ENCODE peak calls at places on chromosomes 4 and X, in four cellular contexts. One of them, this sample, is unnamed.

GRCh38 chr4:112766422-112766821 is 129.5 kb downstream of the LARP7 start:
- DNase-seq in H1: no peak
- DNase-seq in GM12878: no peak
- DNase-seq in K562: no peak
- DNase-seq in this sample: no peak

GRCh38 chr4:153427363-153428071 is 38.6 kb upstream of the TMEM131L start:
- DNase-seq in K562: no peak
- DNase-seq in H1: no peak
- DNase-seq in GM12878: no peak
- DNase-seq in this sample: no peak

GRCh38 chr4:84578540-84579409 is 4.2 kb upstream of the CDS1 start:
- DNase-seq in GM12878: no peak
- DNase-seq in K562: peak
- DNase-seq in H1: no peak
- DNase-seq in this sample: peak

GRCh38 chr4:83320548-83320947 is 14.1 kb downstream of the HPSE start:
- DNase-seq in H1: no peak
- DNase-seq in GM12878: no peak
- DNase-seq in K562: no peak
- DNase-seq in this sample: no peak

GRCh38 chr4:184932343-184932742 is 85.9 kb upstream of the HELT start:
- DNase-seq in GM12878: no peak
- DNase-seq in K562: no peak
- DNase-seq in H1: peak
- DNase-seq in this sample: no peak

GRCh38 chr4:173231916-173232315 is 63.3 kb downstream of the GALNT7 start:
- DNase-seq in H1: no peak
- DNase-seq in GM12878: no peak
- DNase-seq in K562: peak
- DNase-seq in this sample: no peak

GRCh38 chr4:70902577-70903281 is 560 bp downstream of the MOB1B start:
- DNase-seq in H1: no peak
- DNase-seq in K562: peak
- DNase-seq in GM12878: no peak
- DNase-seq in this sample: no peak

GRCh38 chr4:73259552-73260140 is 1.0 kb upstream of the ANKRD17 start:
- DNase-seq in K562: peak
- DNase-seq in GM12878: no peak
- DNase-seq in H1: no peak
- DNase-seq in this sample: peak

GRCh38 chrX:39613508-39613921 is 484.2 kb downstream of the BCOR start:
- DNase-seq in K562: no peak
- DNase-seq in H1: peak
- DNase-seq in GM12878: no peak
- DNase-seq in this sample: no peak

DNA sequence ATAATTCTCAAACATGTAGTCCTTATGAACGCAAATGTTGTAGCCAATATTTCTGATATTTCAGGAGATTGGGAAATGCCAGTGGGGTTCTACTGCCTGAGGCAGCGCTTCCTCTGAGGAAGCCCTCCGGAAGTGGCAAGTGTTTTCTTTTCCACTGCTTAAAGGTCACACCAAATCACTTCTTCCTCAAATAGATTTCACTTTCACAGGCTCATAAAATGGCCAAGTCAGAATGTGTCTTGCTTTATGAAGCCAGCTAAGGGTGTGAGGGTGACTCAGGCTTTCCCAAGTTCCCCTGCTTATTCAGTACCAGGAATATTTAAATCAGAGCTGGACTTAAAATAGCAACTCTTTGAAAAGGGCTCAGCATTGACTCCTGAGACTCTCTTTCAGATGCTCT is 514.2 kb upstream of the DIPK2B start:
- DNase-seq in K562: no peak
- DNase-seq in GM12878: peak
- DNase-seq in H1: no peak
- DNase-seq in this sample: no peak
- TF ChIP-seq KDM1A in K562: no peak
- TF ChIP-seq KDM1A in GM12878: no peak
- TF ChIP-seq KDM1A in H1: no peak
- TF ChIP-seq KDM1A in this sample: no peak

GRCh38 chrX:78957768-78958130 is 12.6 kb downstream of the P2RY10 start:
- DNase-seq in K562: no peak
- DNase-seq in GM12878: peak
- DNase-seq in H1: no peak
- DNase-seq in this sample: no peak
- TF ChIP-seq SRF in K562: no peak
- TF ChIP-seq SRF in GM12878: no peak
- TF ChIP-seq SRF in H1: no peak
- TF ChIP-seq SRF in this sample: no peak

GRCh38 chr4:98996056-98996941 is 778 bp downstream of the METAP1 start:
- DNase-seq in K562: peak
- DNase-seq in GM12878: no peak
- DNase-seq in H1: no peak
- DNase-seq in this sample: peak
- TF ChIP-seq SP1 in K562: no peak
- TF ChIP-seq SP1 in GM12878: no peak
- TF ChIP-seq SP1 in H1: no peak
- TF ChIP-seq SP1 in this sample: no peak

GRCh38 chr4:99221980-99222379 is 2.9 kb upstream of the ADH6 start:
- DNase-seq in GM12878: no peak
- DNase-seq in K562: no peak
- DNase-seq in H1: no peak
- DNase-seq in this sample: peak
- TF ChIP-seq KDM1A in GM12878: no peak
- TF ChIP-seq KDM1A in K562: no peak
- TF ChIP-seq KDM1A in H1: no peak
- TF ChIP-seq KDM1A in this sample: no peak

GRCh38 chrX:101478366-101478765 is 6.9 kb upstream of the ARMCX4 start:
- DNase-seq in H1: no peak
- DNase-seq in GM12878: no peak
- DNase-seq in K562: no peak
- DNase-seq in this sample: no peak

GRCh38 chrX:101483705-101484104 is 1.6 kb upstream of the ARMCX4 start:
- DNase-seq in H1: no peak
- DNase-seq in K562: peak
- DNase-seq in GM12878: no peak
- DNase-seq in this sample: no peak

GRCh38 chrX:101485212-101486064 is at the start of gene ARMCX4:
- DNase-seq in K562: no peak
- DNase-seq in H1: peak
- DNase-seq in GM12878: no peak
- DNase-seq in this sample: no peak

GRCh38 chrX:101482296-101482695 is 3.0 kb upstream of the ARMCX4 start:
- DNase-seq in H1: no peak
- DNase-seq in GM12878: no peak
- DNase-seq in K562: no peak
- DNase-seq in this sample: no peak
- TF ChIP-seq SRF in H1: no peak
- TF ChIP-seq SRF in GM12878: no peak
- TF ChIP-seq SRF in K562: no peak
- TF ChIP-seq SRF in this sample: no peak

GRCh38 chr4:3870567-3870962 is 104.4 kb downstream of the ADRA2C start:
- DNase-seq in K562: no peak
- DNase-seq in GM12878: no peak
- DNase-seq in H1: no peak
- DNase-seq in this sample: no peak
- TF ChIP-seq SP1 in K562: no peak
- TF ChIP-seq SP1 in GM12878: no peak
- TF ChIP-seq SP1 in H1: no peak
- TF ChIP-seq SP1 in this sample: no peak

GRCh38 chr4:168639914-168640313 is 143.1 kb downstream of the PALLD start:
- DNase-seq in GM12878: no peak
- DNase-seq in H1: no peak
- DNase-seq in K562: no peak
- DNase-seq in this sample: no peak

GRCh38 chr4:168641811-168642140 is 144.9 kb downstream of the PALLD start:
- DNase-seq in K562: no peak
- DNase-seq in GM12878: no peak
- DNase-seq in H1: no peak
- DNase-seq in this sample: no peak

GRCh38 chr4:168643796-168644159 is 146.9 kb downstream of the PALLD start:
- DNase-seq in GM12878: no peak
- DNase-seq in K562: no peak
- DNase-seq in H1: no peak
- DNase-seq in this sample: no peak

GRCh38 chr4:168645933-168646768 is 149.3 kb downstream of the PALLD start:
- DNase-seq in H1: no peak
- DNase-seq in GM12878: no peak
- DNase-seq in K562: no peak
- DNase-seq in this sample: no peak

DNA sequence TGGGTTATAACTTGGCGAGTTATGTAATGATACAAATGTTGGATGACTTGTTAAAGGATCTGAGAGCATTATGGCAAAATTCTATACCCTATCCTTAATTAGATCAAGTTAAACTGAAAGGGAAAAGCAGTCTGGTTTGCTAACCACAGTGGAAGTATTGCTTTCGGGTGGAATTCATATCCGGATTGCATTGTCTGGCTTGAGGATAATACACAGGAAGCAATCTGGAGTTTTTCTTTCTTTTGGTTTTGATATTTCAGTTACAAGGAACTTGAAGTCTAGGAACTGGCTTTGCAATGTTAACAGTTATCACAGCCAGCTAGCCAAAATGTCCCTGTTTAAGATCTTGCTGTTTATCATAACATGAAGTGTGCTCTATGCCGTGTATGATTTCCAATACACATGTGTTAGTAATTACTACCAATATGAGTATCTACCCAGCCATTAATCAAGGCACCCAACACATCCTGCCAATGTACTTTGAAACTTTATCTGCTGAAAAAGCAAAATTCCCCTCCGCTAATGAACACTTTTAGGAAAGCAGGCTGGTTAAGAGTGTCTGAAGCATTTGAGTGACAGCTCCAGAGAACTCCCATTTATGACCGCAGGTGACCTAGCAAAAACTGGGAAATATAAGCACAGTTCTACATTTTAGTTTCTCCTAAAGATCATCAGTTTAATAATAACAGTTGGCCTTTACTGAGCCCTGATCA is 146.4 kb downstream of the PALLD start:
- DNase-seq in H1: no peak
- DNase-seq in K562: no peak
- DNase-seq in GM12878: no peak
- DNase-seq in this sample: no peak
- TF ChIP-seq KDM1A in H1: no peak
- TF ChIP-seq KDM1A in K562: no peak
- TF ChIP-seq KDM1A in GM12878: no peak
- TF ChIP-seq KDM1A in this sample: no peak

GRCh38 chrX:48030237-48030636 is 23.4 kb downstream of the SPACA5 start:
- DNase-seq in GM12878: no peak
- DNase-seq in H1: no peak
- DNase-seq in K562: no peak
- DNase-seq in this sample: no peak

GRCh38 chrX:48035891-48036290 is 29.1 kb downstream of the SPACA5 start:
- DNase-seq in GM12878: no peak
- DNase-seq in K562: no peak
- DNase-seq in H1: no peak
- DNase-seq in this sample: no peak
- TF ChIP-seq SRF in GM12878: no peak
- TF ChIP-seq SRF in K562: no peak
- TF ChIP-seq SRF in H1: no peak
- TF ChIP-seq SRF in this sample: no peak

DNA sequence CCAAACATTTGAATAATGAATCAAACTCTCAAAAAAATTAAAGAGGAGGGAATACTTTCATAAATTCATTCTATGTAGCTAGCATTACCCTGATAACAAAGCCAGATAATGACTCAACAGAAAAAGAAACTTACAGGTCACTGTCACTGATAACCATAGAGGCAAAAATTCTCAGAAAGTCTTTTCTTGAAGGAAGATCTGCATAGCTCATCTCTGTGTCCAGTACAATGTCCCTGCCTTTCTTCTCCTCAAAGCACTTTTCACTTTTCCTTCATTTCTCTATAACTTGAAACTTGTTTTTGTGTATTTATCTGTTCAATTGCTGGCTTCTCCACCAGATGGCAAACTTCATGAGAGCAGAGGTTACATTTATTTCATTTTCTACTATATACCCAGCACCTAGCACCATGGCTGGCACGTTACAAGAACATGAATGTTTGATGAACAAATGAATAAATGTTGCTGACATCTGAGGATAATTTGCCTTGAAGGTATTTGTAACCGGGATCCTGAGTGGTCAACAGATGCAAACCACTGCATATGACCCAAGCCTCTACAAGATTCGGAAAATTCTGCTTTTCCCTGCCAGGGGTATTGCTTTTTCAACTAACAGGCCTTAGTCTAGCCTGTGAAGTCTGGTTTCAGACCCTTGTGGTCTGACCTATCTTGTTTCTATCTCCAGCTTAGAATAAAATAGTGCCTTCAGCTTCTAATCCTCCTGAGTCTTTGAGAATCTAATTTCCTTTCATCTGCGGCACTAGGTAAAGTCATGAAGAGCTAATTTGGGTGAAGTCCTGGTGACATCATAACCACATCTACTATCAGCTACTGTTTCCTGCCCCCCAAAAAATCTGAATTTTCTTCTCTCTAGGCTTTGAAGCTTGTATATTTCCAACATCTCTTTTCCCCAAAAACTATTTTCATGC is 52.5 kb upstream of the ANTXR2 start:
- DNase-seq in GM12878: no peak
- DNase-seq in H1: no peak
- DNase-seq in K562: peak
- DNase-seq in this sample: no peak
- TF ChIP-seq SP1 in GM12878: no peak
- TF ChIP-seq SP1 in H1: no peak
- TF ChIP-seq SP1 in K562: no peak
- TF ChIP-seq SP1 in this sample: no peak

This sample was measured in HepG2.